ENCODE peak calls at places on chromosomes 13 and 19, in five cellular contexts. W is substantia nigra, O is heart left ventricle, E is C1 segment of cervical spinal cord, Q is GDM1. I is an unnamed sample.
A peak's percentile ranks its signal among the peaks of the same experiment; 100 is the strongest.

GRCh38 chr13:36746051-36746450 is 72.2 kb downstream of the SERTM1 start:
- DNase-seq in W (no peak), O (no peak), E (no peak), Q (no peak), I (no peak)

GRCh38 chr13:78299832-78300623 is 303.3 kb downstream of the POU4F1 start:
- DNase-seq in W (no peak), O (no peak), E (no peak), Q (no peak), I (no peak)

GRCh38 chr19:34254552-34255432 is at the start of gene GARRE1:
- DNase-seq in W (no peak), O (peak; percentile 65), E (no peak), Q (no peak), I (peak; percentile 66)

GRCh38 chr13:31035162-31035951 is 102.9 kb downstream of the TEX26 start:
- DNase-seq in W (no peak), O (no peak), E (no peak), Q (no peak), I (no peak)

GRCh38 chr13:107461751-107462150 is 753.6 kb downstream of the LIG4 start:
- DNase-seq in W (no peak), O (no peak), E (no peak), Q (no peak), I (no peak)

GRCh38 chr13:32537580-32538233 is 888 bp downstream of the N4BP2L2 start:
- DNase-seq in W (peak; percentile 39), O (peak; percentile 38), E (no peak), Q (peak; percentile 67), I (peak; percentile 38)

GRCh38 chr19:11538232-11539036 is at the start of gene CNN1:
- DNase-seq in W (no peak), O (peak; percentile 85), E (no peak), Q (no peak), I (peak; percentile 72)

GRCh38 chr13:32501058-32501457 is 37.5 kb downstream of the N4BP2L2 start:
- DNase-seq in W (no peak), O (no peak), E (no peak), Q (no peak), I (no peak)

GRCh38 chr19:10402441-10403038 is 802 bp downstream of the CDC37 start:
- DNase-seq in W (no peak), O (peak; percentile 77), E (no peak), Q (no peak), I (no peak)

GRCh38 chr13:29935309-29935981 is 85.0 kb upstream of the UBL3 start:
- DNase-seq in W (peak; percentile 17), O (no peak), E (no peak), Q (peak; percentile 65), I (no peak)

GRCh38 chr13:75423946-75424345 is 58.0 kb downstream of the TBC1D4 start:
- DNase-seq in W (no peak), O (no peak), E (no peak), Q (no peak), I (no peak)

GRCh38 chr13:37701306-37701705 is 102.7 kb upstream of the POSTN start:
- DNase-seq in W (no peak), O (no peak), E (no peak), Q (no peak), I (no peak)

GRCh38 chr13:114124486-114124885 is 7.9 kb downstream of the RASA3 start:
- DNase-seq in W (no peak), O (no peak), E (no peak), Q (no peak), I (no peak)

I was measured in left ventricle myocardium superior.